ENCODE peak calls at places on chromosomes 3 and 15, in ten cellular contexts. T, D, C, G, Q, E, W, Y, K and Z are unnamed samples.

GRCh38 chr3:78725703-78726246 is 1042.0 kb downstream of the ROBO1 start:
- DNase-seq in D (no peak), T (no peak), Q (no peak), E (no peak), G (no peak), K (no peak), W (no peak), Y (no peak), C (no peak), Z (no peak)

GRCh38 chr3:187450791-187451190 is 82.6 kb downstream of the RTP4 start:
- DNase-seq in W (no peak), T (no peak), E (no peak), G (no peak), Q (no peak), D (no peak), C (no peak), K (no peak), Y (no peak), Z (no peak)

GRCh38 chr3:119352235-119352634 is 58.1 kb downstream of the ARHGAP31 start:
- DNase-seq in G (peak), E (no peak), W (no peak), Q (peak), C (no peak), D (no peak), T (no peak), K (peak), Y (no peak), Z (peak)

GRCh38 chr3:100400424-100400781 is 486 bp downstream of the TOMM70 start:
- DNase-seq in Y (no peak), E (no peak), Q (peak), G (peak), K (peak), D (peak), W (no peak), C (no peak), T (no peak), Z (peak)

GRCh38 chr3:183824761-183825379 is 507 bp downstream of the MAP6D1 start:
- DNase-seq in T (no peak), D (no peak), G (peak), K (no peak), E (no peak), C (no peak), W (no peak), Y (no peak), Q (no peak), Z (no peak)

GRCh38 chr3:34152641-34153040 is 354.2 kb downstream of the PDCD6IP start:
- DNase-seq in C (no peak), T (no peak), Q (no peak), G (no peak), Y (no peak), K (no peak), W (peak), D (no peak), E (no peak), Z (no peak)

GRCh38 chr15:89860851-89861360 is 32.9 kb downstream of the AP3S2 start:
- DNase-seq in W (no peak), Y (no peak), G (no peak), E (no peak), K (no peak), D (no peak), Q (no peak), T (no peak), C (no peak), Z (no peak)

GRCh38 chr3:172276103-172276502 is 172.2 kb downstream of the GHSR start:
- DNase-seq in G (no peak), C (no peak), D (no peak), Q (no peak), T (no peak), E (no peak), K (peak), Y (no peak), W (no peak), Z (no peak)

GRCh38 chr3:68972358-68972979 is 40.1 kb upstream of the TAFA4 start:
- DNase-seq in W (no peak), E (no peak), G (peak), Q (peak), T (peak), Y (peak), K (peak), C (peak), D (no peak), Z (no peak)

GRCh38 chr3:196166741-196167140 is 44.5 kb downstream of the ZDHHC19 start:
- DNase-seq in Q (no peak), D (no peak), W (no peak), G (no peak), C (no peak), Y (no peak), K (no peak), E (no peak), T (no peak), Z (no peak)

GRCh38 chr3:55868347-55868746 is 381.2 kb upstream of the WNT5A start:
- DNase-seq in W (no peak), Q (no peak), C (no peak), T (no peak), K (no peak), G (no peak), Y (no peak), D (no peak), E (no peak), Z (no peak)

GRCh38 chr3:143529018-143529478 is 319.2 kb downstream of the SLC9A9 start:
- DNase-seq in Q (no peak), G (no peak), W (no peak), C (no peak), D (no peak), Y (peak), T (no peak), K (peak), E (no peak), Z (no peak)

GRCh38 chr3:61805510-61806080 is 244.2 kb downstream of the PTPRG start:
- DNase-seq in C (no peak), K (no peak), T (no peak), D (no peak), Q (peak), G (no peak), E (no peak), W (no peak), Y (peak), Z (no peak)

GRCh38 chr3:27095588-27096222 is 273.5 kb downstream of the NEK10 start:
- DNase-seq in W (no peak), D (no peak), Y (no peak), E (no peak), T (no peak), K (no peak), Q (no peak), C (no peak), G (no peak), Z (no peak)

GRCh38 chr15:23877502-23878412 is 190.7 kb upstream of the NDN start:
- DNase-seq in W (no peak), T (no peak), E (no peak), C (peak), D (no peak), Q (no peak), Y (peak), K (peak), G (peak), Z (no peak)

GRCh38 chr3:197426161-197426566 is 127.8 kb upstream of the DLG1 start:
- DNase-seq in W (no peak), T (no peak), K (no peak), Q (no peak), C (peak), D (no peak), Y (no peak), E (no peak), G (peak), Z (no peak)

GRCh38 chr3:38577089-38578080 is 72.1 kb downstream of the SCN5A start:
- DNase-seq in G (no peak), E (no peak), W (no peak), K (no peak), C (no peak), Y (no peak), Q (no peak), T (no peak), D (no peak), Z (no peak)

GRCh38 chr3:197466586-197467399 is 89.0 kb downstream of the BDH1 start:
- DNase-seq in E (no peak), G (peak), T (no peak), K (no peak), D (no peak), W (peak), C (no peak), Q (peak), Y (peak), Z (no peak)

GRCh38 chr15:48828906-48829305 is 18.0 kb upstream of the CEP152 start:
- DNase-seq in D (no peak), K (no peak), C (no peak), T (no peak), Y (no peak), G (no peak), E (no peak), W (no peak), Q (no peak), Z (no peak)

GRCh38 chr3:150036780-150037179 is 66.1 kb upstream of the PFN2 start:
- DNase-seq in Y (no peak), W (no peak), K (peak), Q (no peak), C (no peak), E (no peak), D (no peak), T (no peak), G (no peak), Z (no peak)

GRCh38 chr3:63146154-63146553 is 132.0 kb upstream of the SYNPR start:
- DNase-seq in C (no peak), E (no peak), W (no peak), K (no peak), Y (no peak), D (no peak), G (no peak), T (no peak), Q (no peak), Z (no peak)

GRCh38 chr3:63142681-63143080 is 135.4 kb upstream of the SYNPR start:
- DNase-seq in Q (no peak), D (no peak), Y (no peak), T (no peak), C (no peak), G (no peak), W (no peak), K (no peak), E (no peak), Z (no peak)
- TF ChIP-seq CTCF in Q (no peak), D (no peak), Y (no peak), T (no peak), C (no peak), G (no peak), W (no peak), K (no peak), E (no peak), Z (no peak)

DNA sequence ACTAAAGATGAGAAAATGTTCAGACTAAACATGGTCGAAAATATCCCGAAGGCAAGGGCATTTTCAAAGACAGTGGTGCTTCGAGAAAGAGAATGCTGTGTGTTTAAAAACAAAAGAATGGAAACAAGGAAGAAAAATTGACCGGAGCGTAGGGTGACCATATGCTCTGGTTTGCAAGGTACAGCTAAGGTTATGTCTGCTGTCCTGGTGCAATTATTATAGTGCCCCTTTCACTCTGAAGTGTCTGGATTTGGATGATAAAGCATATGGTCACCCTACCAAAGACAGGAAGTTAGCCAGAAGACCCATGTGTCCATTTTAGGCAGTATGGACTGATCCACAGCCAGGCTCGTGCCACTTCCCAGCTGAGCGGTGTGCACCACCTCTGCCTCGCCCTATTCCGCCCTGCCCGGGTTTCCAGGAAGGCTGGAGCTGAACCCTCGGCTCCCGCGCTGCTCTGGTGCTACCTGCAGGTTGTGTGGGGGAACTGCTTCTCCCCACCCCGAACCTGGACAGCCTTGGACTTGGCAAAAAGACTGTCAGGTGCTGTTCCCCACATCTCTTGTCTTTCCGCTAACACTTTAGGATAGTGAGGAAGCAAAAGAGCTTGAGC is 25.2 kb downstream of the GOLGA6D start:
- DNase-seq in G (peak), E (no peak), K (peak), Q (no peak), C (no peak), Y (no peak), W (no peak), D (no peak), T (peak), Z (no peak)
- TF ChIP-seq CTCF in G (peak), E (peak), K (peak), Q (peak), C (no peak), Y (no peak), W (peak), D (no peak), T (peak), Z (peak)

GRCh38 chr3:50982540-50983325 is 308.0 kb downstream of the DOCK3 start:
- DNase-seq in W (no peak), T (no peak), C (no peak), D (no peak), Q (no peak), K (no peak), G (no peak), E (no peak), Y (no peak), Z (no peak)

GRCh38 chr3:50983887-50984286 is 309.2 kb downstream of the DOCK3 start:
- DNase-seq in C (no peak), W (no peak), G (no peak), Y (no peak), K (no peak), Q (no peak), E (no peak), T (no peak), D (no peak), Z (no peak)

DNA sequence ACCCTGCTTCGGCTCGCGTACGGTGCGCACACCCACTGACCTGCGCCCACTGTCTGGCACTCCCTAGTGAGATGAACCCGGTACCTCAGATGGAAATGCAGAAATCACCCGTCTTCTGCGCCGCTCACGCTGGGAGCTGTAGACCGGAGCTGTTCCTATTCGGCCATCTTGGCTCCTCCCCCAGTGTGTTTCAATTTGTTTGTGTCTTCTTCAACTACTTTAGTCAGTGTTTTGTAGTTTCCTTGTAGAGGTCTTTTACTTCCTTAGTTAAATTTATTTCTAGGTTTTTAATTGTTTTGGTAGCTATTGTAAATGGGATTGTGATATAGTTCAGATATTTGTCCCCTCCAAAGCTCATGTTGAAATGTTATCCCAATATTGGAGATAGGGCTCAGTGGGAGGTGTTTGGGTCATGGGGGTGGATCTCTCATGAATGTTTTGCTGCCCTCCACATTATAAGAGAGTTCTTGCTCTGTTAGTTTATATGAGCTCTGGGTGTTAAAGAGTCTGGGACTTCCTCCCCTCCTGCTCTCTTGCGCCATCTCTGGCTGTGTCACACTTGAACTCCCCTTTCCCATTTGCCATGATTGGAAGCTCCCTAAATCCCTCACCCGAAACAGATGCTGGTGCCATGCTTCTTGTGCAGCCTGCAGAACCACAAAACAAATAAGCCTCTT is 304.4 kb downstream of the DOCK3 start:
- DNase-seq in T (no peak), K (no peak), Q (no peak), Y (no peak), W (no peak), D (no peak), C (no peak), G (no peak), E (no peak), Z (no peak)
- TF ChIP-seq CTCF in T (peak), K (no peak), Q (no peak), Y (no peak), W (no peak), D (no peak), C (no peak), G (peak), E (no peak), Z (no peak)

GRCh38 chr3:117454236-117454635 is 744.7 kb downstream of the TUSC7 start:
- DNase-seq in Q (no peak), G (no peak), K (peak), D (no peak), C (no peak), W (no peak), T (no peak), E (no peak), Y (peak), Z (no peak)
- TF ChIP-seq CTCF in Q (no peak), G (no peak), K (no peak), D (no peak), C (no peak), W (peak), T (no peak), E (no peak), Y (no peak), Z (no peak)

GRCh38 chr15:64092864-64093626 is 593 bp downstream of the CIAO2A start:
- DNase-seq in K (peak), T (no peak), Y (peak), Q (peak), D (no peak), E (no peak), C (no peak), G (peak), W (no peak), Z (peak)
- TF ChIP-seq CTCF in K (peak), T (no peak), Y (peak), Q (no peak), D (no peak), E (no peak), C (no peak), G (peak), W (no peak), Z (no peak)

DNA sequence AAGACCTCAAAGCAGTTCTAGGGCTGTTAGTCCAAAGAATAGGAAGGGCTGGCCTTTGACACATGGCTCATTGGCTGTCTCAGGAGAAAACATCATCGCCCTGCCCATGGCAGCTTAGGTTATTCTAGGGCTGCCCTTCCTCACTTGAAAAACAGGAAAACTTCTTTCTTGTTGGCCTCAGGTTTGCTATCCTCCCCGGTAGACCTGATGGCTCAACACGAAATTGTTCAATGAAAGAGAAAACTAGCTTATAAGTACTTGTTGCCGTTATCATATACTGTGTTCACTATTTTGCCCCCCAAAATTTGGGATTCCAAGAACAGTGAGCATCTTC is 602 bp upstream of the SLTM start:
- DNase-seq in G (no peak), Y (no peak), C (no peak), T (no peak), K (no peak), Q (no peak), W (no peak), D (no peak), E (no peak), Z (no peak)
- TF ChIP-seq CTCF in G (peak), Y (no peak), C (no peak), T (no peak), K (no peak), Q (no peak), W (no peak), D (no peak), E (no peak), Z (no peak)

GRCh38 chr3:124351430-124352142 is 359.7 kb upstream of the ROPN1 start:
- DNase-seq in W (no peak), Y (peak), C (no peak), G (peak), Q (peak), K (peak), D (no peak), E (peak), T (peak), Z (no peak)

GRCh38 chr3:124345845-124346244 is 353.9 kb upstream of the ROPN1 start:
- DNase-seq in T (no peak), G (no peak), C (no peak), Y (no peak), D (no peak), K (no peak), E (no peak), W (no peak), Q (no peak), Z (no peak)

GRCh38 chr3:124352143-124352528 is 360.2 kb upstream of the ROPN1 start:
- DNase-seq in E (no peak), W (no peak), T (no peak), D (no peak), Q (no peak), Y (no peak), C (no peak), K (no peak), G (no peak), Z (no peak)

GRCh38 chr3:124346487-124346886 is 354.6 kb upstream of the ROPN1 start:
- DNase-seq in Q (no peak), Y (no peak), D (no peak), T (no peak), K (no peak), C (no peak), E (no peak), G (no peak), W (no peak), Z (no peak)

GRCh38 chr3:124347418-124347817 is 355.5 kb upstream of the ROPN1 start:
- DNase-seq in E (no peak), T (no peak), G (peak), W (no peak), C (no peak), Q (no peak), K (no peak), D (no peak), Y (no peak), Z (no peak)
- TF ChIP-seq CTCF in E (no peak), T (peak), G (peak), W (peak), C (no peak), Q (no peak), K (peak), D (no peak), Y (no peak), Z (no peak)

GRCh38 chr3:11546657-11547302 is 96.9 kb downstream of the VGLL4 start:
- DNase-seq in Y (no peak), E (no peak), W (no peak), D (no peak), C (no peak), Q (no peak), K (no peak), G (no peak), T (no peak), Z (no peak)
- TF ChIP-seq CTCF in Y (no peak), E (no peak), W (no peak), D (no peak), C (no peak), Q (no peak), K (no peak), G (no peak), T (no peak), Z (no peak)

DNA sequence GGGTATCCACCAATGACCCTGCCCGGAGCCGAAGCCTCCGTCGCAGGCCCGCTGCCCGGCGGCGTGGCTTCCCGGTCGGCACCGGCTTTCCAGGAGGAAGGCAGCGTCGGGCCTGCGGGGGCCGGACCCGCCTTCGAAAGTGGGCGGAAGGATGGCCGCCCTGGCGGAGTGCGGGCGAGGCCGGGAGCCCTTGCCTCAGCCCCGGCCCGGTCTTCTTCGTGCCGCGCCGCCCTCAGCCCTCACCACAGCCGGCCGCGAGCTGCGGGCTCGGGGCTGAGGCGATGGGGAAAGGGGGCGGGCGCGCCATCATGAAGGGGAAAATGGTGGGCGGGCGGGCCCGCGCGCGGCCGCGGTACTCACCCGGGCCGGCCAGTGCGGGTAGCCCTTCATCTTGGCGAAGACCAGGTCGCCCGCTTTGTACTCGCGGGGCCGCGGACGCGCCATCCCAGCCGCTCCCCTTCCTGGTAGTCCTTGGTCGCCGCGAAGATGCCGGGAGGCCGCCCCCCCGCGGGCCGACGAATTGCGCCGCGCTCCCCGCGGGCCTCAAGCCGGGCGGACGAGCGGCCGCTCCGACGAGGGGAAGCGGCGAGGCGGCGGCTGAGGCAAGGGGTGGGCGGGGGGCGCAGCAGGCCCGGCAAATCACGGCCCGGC is 527 bp downstream of the HDGFL3 start:
- DNase-seq in G (peak), E (no peak), Q (no peak), C (peak), T (no peak), W (no peak), Y (peak), D (no peak), K (peak), Z (no peak)
- TF ChIP-seq CTCF in G (no peak), E (no peak), Q (no peak), C (no peak), T (no peak), W (no peak), Y (no peak), D (no peak), K (peak), Z (no peak)

DNA sequence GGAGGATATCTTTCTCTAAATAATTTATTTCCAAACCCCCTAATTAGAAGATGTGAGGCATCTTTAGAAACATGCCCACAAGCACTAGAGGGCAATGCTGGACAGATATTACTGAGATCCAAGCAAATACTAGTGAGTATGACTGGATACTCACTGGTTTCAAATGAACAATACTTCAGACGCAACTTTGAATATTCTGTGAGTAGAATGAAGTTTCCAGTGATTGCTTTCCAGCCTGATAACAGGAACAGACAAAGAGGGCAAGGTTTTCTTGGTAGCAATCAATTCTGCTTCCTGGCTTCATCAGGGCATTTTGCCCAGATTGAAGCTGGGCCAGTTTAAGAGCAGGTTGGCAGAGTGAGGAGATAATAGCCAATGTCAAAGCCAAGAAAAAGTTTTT is 442.6 kb upstream of the PDZRN3 start:
- DNase-seq in Y (peak), Q (peak), K (no peak), D (no peak), T (no peak), G (no peak), E (peak), W (no peak), C (no peak), Z (no peak)
- TF ChIP-seq CTCF in Y (peak), Q (peak), K (no peak), D (no peak), T (no peak), G (no peak), E (peak), W (peak), C (no peak), Z (no peak)